ENCODE peak calls at places on chromosomes 13 and 19, in nine cellular contexts. Q is neuronal stem cell; X is uterus; W is thoracic aorta; U is GM23338; F is iPS DF 6.9; S is right lobe of liver; Y is CD4-positive, alpha-beta T cell; Z is CD8-positive, alpha-beta memory T cell. T is an unnamed sample.

GRCh38 chr13:86757236-86757978 is 913.8 kb upstream of the SLITRK5 start:
- DNase-seq in S (no peak), Q (no peak), Z (peak; percentile 62), X (no peak), U (peak; percentile 52), F (no peak), W (no peak), Y (peak; percentile 14), T (no peak)

GRCh38 chr19:44636439-44637389 is 7.0 kb upstream of the PVR start:
- DNase-seq in Y (no peak), F (no peak), U (no peak), Z (no peak), X (no peak), S (no peak), W (no peak), Q (no peak), T (no peak)

GRCh38 chr13:101115762-101116161 is 300.5 kb downstream of the NALCN start:
- DNase-seq in F (no peak), U (peak; percentile 71), X (no peak), Q (no peak), S (no peak), Y (no peak), W (no peak), Z (no peak), T (no peak)

GRCh38 chr19:23832717-23833327 is 74.1 kb upstream of the ZNF681 start:
- DNase-seq in Y (no peak), Z (no peak), Q (no peak), X (no peak), U (no peak), W (no peak), S (no peak), F (no peak), T (no peak)

GRCh38 chr13:100789481-100789880 is 114.9 kb upstream of the TMTC4 start:
- DNase-seq in Z (no peak), W (no peak), Q (no peak), S (no peak), Y (no peak), X (no peak), F (no peak), U (no peak), T (peak; percentile 15)

GRCh38 chr13:75968103-75968838 is 332.1 kb downstream of the LMO7 start:
- DNase-seq in W (no peak), S (no peak), Q (no peak), F (no peak), U (no peak), Y (no peak), Z (no peak), X (no peak), T (no peak)

GRCh38 chr13:75334634-75335447 is 147.1 kb downstream of the TBC1D4 start:
- DNase-seq in Z (no peak), Y (no peak), S (no peak), W (no peak), Q (no peak), U (no peak), F (no peak), X (no peak), T (no peak)

GRCh38 chr13:43072394-43072793 is 49.0 kb downstream of the DNAJC15 start:
- DNase-seq in Z (no peak), X (peak; percentile 24), S (peak; percentile 65), W (no peak), U (peak; percentile 32), Q (no peak), Y (no peak), F (no peak), T (no peak)

GRCh38 chr13:94988654-94989053 is 276.3 kb upstream of the SOX21 start:
- DNase-seq in Q (no peak), Z (no peak), U (peak; percentile 55), W (no peak), F (no peak), X (no peak), Y (no peak), S (no peak), T (no peak)

GRCh38 chr19:8611890-8612806 is 1.6 kb upstream of the ADAMTS10 start:
- DNase-seq in Y (no peak), Q (no peak), F (no peak), S (no peak), W (peak; percentile 63), X (peak; percentile 76), U (peak; percentile 74), Z (no peak), T (no peak)

GRCh38 chr19:10321874-10322835 is 6.3 kb upstream of the FDX2 start:
- DNase-seq in U (no peak), Z (no peak), S (no peak), W (no peak), F (no peak), X (no peak), Q (no peak), Y (no peak), T (no peak)

GRCh38 chr13:97249093-97249787 is 27.1 kb downstream of the MBNL2 start:
- DNase-seq in X (no peak), S (no peak), Y (no peak), W (no peak), F (no peak), U (no peak), Q (no peak), Z (no peak), T (no peak)
- H3K27ac ChIP-seq in X (peak overlapping the region; percentile 49), S (peak overlapping the region; percentile 21), Y (no peak overlapping the region), W (peak overlapping the region; percentile 20), F (no peak overlapping the region), U (no peak overlapping the region), Q (no peak overlapping the region), Z (no peak overlapping the region), T (no peak overlapping the region)

DNA sequence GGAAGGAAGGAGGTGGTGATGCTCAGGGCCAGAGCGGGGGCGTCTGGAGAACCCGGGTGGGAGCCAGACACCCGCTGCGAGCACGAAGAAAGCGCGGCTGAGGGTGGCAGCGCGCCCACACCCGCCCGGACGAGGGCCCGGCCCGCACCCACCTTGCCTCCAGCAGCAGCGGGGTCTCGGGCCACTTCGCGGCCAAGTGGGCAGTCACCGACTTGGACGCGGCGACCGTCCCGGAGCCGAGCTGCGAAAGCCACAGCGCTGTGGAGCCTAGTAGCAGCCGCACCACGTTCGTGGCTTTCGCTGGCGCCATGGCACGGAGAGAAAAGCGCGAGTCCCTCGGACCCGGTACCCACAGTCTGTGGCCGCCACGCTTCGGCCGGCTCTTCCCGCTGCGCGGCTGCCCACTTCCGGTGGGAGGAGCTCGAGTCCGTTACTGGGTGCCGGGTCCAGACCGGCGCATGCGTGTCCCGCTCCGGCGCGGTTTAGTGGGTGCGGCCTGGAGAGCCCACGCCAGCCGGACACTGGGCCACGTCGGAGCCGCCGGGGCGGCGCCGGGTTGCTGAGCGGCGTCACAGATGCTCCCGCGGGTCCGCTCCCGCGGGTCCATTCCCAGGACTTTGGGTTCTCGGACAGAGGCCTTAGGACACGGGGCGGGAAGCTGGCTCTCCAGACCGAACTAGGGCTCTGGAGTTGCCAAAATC is at the start of gene UGGT2:
- DNase-seq in Y (no peak), U (peak; percentile 90), W (peak; percentile 77), S (peak; percentile 97), Q (peak; percentile 76), F (peak; percentile 74), X (peak; percentile 93), Z (no peak), T (peak; percentile 76)
- H3K27ac ChIP-seq in Y (no peak within 1 kb of the TSS), U (peak within 1 kb of the TSS; percentile 78), W (peak within 1 kb of the TSS; percentile 85), S (peak within 1 kb of the TSS; percentile 15), Q (peak within 1 kb of the TSS; percentile 53), F (no peak within 1 kb of the TSS), X (peak within 1 kb of the TSS; percentile 82), Z (no peak within 1 kb of the TSS), T (peak within 1 kb of the TSS; percentile 77)

GRCh38 chr13:62684359-62684758 is 1268.7 kb upstream of the PCDH20 start:
- DNase-seq in Z (no peak), U (no peak), F (no peak), Y (no peak), S (no peak), W (no peak), X (no peak), Q (no peak), T (no peak)
- H3K27ac ChIP-seq in Z (no peak overlapping the region), U (no peak overlapping the region), F (no peak overlapping the region), Y (no peak overlapping the region), S (no peak overlapping the region), W (no peak overlapping the region), X (no peak overlapping the region), Q (no peak overlapping the region), T (no peak overlapping the region)

GRCh38 chr13:44350775-44351504 is 22.7 kb upstream of the SERP2 start:
- DNase-seq in Y (no peak), U (peak; percentile 11), Z (no peak), W (no peak), S (no peak), Q (no peak), F (no peak), X (no peak), T (no peak)
- H3K27ac ChIP-seq in Y (no peak overlapping the region), U (no peak overlapping the region), Z (no peak overlapping the region), W (no peak overlapping the region), S (peak overlapping the region; percentile 28), Q (no peak overlapping the region), F (no peak overlapping the region), X (no peak overlapping the region), T (no peak overlapping the region)

GRCh38 chr19:36605101-36605838 is at the start of gene ZNF382:
- DNase-seq in W (peak; percentile 2), X (peak; percentile 54), S (peak; percentile 81), U (peak; percentile 63), F (no peak), Y (peak; percentile 85), Q (peak; percentile 60), Z (peak; percentile 81), T (peak; percentile 82)

GRCh38 chr19:36604656-36605100 is 435 bp upstream of the ZNF382 start:
- DNase-seq in U (peak; percentile 24), X (peak; percentile 13), W (peak; percentile 11), Y (peak; percentile 86), Z (peak; percentile 83), Q (no peak), S (peak; percentile 71), F (no peak), T (peak; percentile 19)

DNA sequence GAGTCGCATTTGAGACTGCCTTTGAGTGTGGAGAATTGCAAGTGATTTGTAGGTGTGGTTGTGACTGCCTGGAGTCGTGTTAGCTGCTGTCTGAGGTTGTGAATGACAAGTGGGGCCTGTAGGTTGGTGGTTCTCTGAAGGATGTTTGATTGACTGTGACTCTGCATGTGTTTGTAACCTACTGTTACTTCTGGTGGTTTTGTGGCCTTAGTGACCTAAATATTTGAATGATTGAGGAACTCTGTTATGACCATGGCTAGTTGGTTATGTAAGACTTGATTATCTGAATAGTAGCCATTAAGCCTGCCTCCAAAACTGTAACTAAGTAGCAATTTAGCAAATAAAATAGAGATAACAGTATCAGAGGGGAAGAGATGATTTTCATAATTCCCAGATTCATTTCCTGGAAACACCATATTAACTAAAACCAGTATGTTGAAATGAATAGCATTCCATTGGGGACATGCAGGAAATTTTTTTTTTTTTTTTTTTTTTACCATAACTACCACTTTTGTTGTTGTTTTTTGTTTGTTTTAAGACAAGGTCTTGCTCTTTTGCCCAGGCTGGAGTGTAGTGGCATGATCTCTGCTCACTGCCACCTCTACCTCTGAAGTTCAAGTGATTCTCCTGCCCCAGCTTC is 846 bp downstream of the ZNF382 start:
- DNase-seq in Q (peak; percentile 0), U (no peak), S (no peak), W (no peak), X (no peak), Z (no peak), Y (no peak), F (no peak), T (no peak)
- H3K27ac ChIP-seq in Q (no peak overlapping the region), U (no peak overlapping the region), S (no peak overlapping the region), W (peak overlapping the region; percentile 10), X (peak overlapping the region; percentile 74), Z (peak overlapping the region; percentile 93), Y (peak overlapping the region; percentile 95), F (no peak overlapping the region), T (no peak overlapping the region)

DNA sequence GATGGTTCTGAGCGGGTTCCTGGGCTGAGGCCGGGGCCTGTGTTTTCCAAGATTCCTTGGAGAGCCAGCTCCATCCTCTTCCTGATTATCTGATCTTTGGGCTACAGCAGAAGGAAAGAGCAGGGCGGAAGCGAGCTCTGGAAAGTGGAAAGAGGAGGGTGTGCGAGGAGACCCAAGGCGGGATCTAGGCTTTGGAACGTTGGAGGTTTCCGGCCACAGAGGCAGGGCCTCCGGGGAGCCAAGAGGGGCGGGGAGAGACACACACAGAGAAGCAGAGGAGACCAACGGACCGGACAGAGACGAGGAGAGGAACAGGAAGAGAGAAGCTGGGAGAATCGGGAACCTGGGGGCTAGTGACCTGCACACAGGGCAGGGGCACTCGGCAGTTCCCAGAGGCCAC is at the start of gene CLEC11A:
- DNase-seq in Q (no peak), F (no peak), Z (no peak), S (no peak), U (peak; percentile 51), X (peak; percentile 72), W (no peak), Y (no peak), T (no peak)
- H3K27ac ChIP-seq in Q (no peak within 1 kb of the TSS), F (no peak within 1 kb of the TSS), Z (peak within 1 kb of the TSS; percentile 16), S (no peak within 1 kb of the TSS), U (no peak within 1 kb of the TSS), X (peak within 1 kb of the TSS; percentile 77), W (no peak within 1 kb of the TSS), Y (no peak within 1 kb of the TSS), T (no peak within 1 kb of the TSS)

T was measured in caudate nucleus.